ENCODE peak calls at places on chromosome 22, in seven cellular contexts. V is HFF-Myc, N is sigmoid colon, U is AG09309, Z is AG04450, C is astrocyte of the cerebellum, I is spleen. O is an unnamed sample.

GRCh38 chr22:27913162-27913741 is 5.8 kb downstream of the PITPNB start:
- DNase-seq in V (no peak), N (no peak), U (no peak), Z (no peak), C (no peak), I (no peak), O (peak; percentile 27)

GRCh38 chr22:46747646-46748045 is 9.6 kb upstream of the CERK start:
- DNase-seq in V (no peak), N (no peak), U (no peak), Z (no peak), C (no peak), I (no peak), O (no peak)

GRCh38 chr22:30609260-30610185 is 2.5 kb downstream of the TCN2 start:
- DNase-seq in V (peak; percentile 77), N (peak; percentile 87), U (peak; percentile 52), Z (peak; percentile 55), C (peak; percentile 37), I (no peak), O (peak; percentile 91)

GRCh38 chr22:24542641-24543040 is 12.3 kb downstream of the GUCD1 start:
- DNase-seq in V (no peak), N (no peak), U (no peak), Z (no peak), C (no peak), I (no peak), O (no peak)

GRCh38 chr22:33325232-33326004 is 267.2 kb upstream of the SYN3 start:
- DNase-seq in V (no peak), N (no peak), U (no peak), Z (no peak), C (no peak), I (no peak), O (peak; percentile 32)

GRCh38 chr22:43399338-43399979 is 12.4 kb upstream of the MPPED1 start:
- DNase-seq in V (no peak), N (no peak), U (no peak), Z (no peak), C (no peak), I (peak; percentile 59), O (no peak)

GRCh38 chr22:31757265-31757664 is 3.4 kb downstream of the DEPDC5 start:
- DNase-seq in V (no peak), N (no peak), U (no peak), Z (no peak), C (no peak), I (no peak), O (peak; percentile 40)

GRCh38 chr22:38413085-38414008 is 41.7 kb downstream of the KCNJ4 start:
- DNase-seq in V (no peak), N (peak; percentile 60), U (no peak), Z (no peak), C (no peak), I (peak; percentile 58), O (no peak)

GRCh38 chr22:24588370-24588755 is 4.5 kb downstream of the LRRC75B start:
- DNase-seq in V (no peak), N (peak; percentile 80), U (no peak), Z (no peak), C (no peak), I (no peak), O (no peak)

GRCh38 chr22:31394326-31394725 is 5.1 kb upstream of the DRG1 start:
- DNase-seq in V (no peak), N (no peak), U (no peak), Z (no peak), C (no peak), I (no peak), O (no peak)

GRCh38 chr22:37334859-37335818 is 52.8 kb downstream of the CYTH4 start:
- DNase-seq in V (no peak), N (no peak), U (no peak), Z (no peak), C (no peak), I (no peak), O (no peak)

GRCh38 chr22:25668437-25668836 is 73.6 kb upstream of the MYO18B start:
- DNase-seq in V (no peak), N (no peak), U (peak; percentile 46), Z (no peak), C (peak; percentile 79), I (no peak), O (peak; percentile 62)

GRCh38 chr22:48091656-48092223 is 1329.3 kb downstream of the TBC1D22A start:
- DNase-seq in V (no peak), N (no peak), U (no peak), Z (no peak), C (no peak), I (no peak), O (no peak)

GRCh38 chr22:26707581-26707980 is 50.2 kb downstream of the MIAT start:
- DNase-seq in V (no peak), N (no peak), U (no peak), Z (no peak), C (no peak), I (no peak), O (no peak)

GRCh38 chr22:26702906-26703830 is 45.8 kb downstream of the MIAT start:
- DNase-seq in V (no peak), N (no peak), U (no peak), Z (peak; percentile 24), C (peak; percentile 46), I (no peak), O (peak; percentile 87)

GRCh38 chr22:26709617-26710390 is 52.4 kb downstream of the MIAT start:
- DNase-seq in V (peak; percentile 19), N (no peak), U (no peak), Z (peak; percentile 30), C (no peak), I (no peak), O (peak; percentile 76)

GRCh38 chr22:26708256-26709009 is 51.0 kb downstream of the MIAT start:
- DNase-seq in V (no peak), N (no peak), U (no peak), Z (no peak), C (no peak), I (no peak), O (peak; percentile 63)

GRCh38 chr22:26707090-26707489 is 49.7 kb downstream of the MIAT start:
- DNase-seq in V (no peak), N (no peak), U (no peak), Z (no peak), C (no peak), I (no peak), O (no peak)
- H3K4me3 ChIP-seq in V (no peak overlapping the region), N (no peak overlapping the region), U (no peak overlapping the region), Z (no peak overlapping the region), C (no peak overlapping the region), I (no peak overlapping the region), O (no peak overlapping the region)

GRCh38 chr22:29308148-29308790 is 1.8 kb downstream of the GAS2L1 start:
- DNase-seq in V (no peak), N (peak; percentile 71), U (no peak), Z (no peak), C (no peak), I (no peak), O (no peak)

GRCh38 chr22:29310863-29311339 is 4.5 kb downstream of the GAS2L1 start:
- DNase-seq in V (peak; percentile 89), N (peak; percentile 98), U (peak; percentile 89), Z (peak; percentile 90), C (peak; percentile 96), I (peak; percentile 91), O (peak; percentile 99)

GRCh38 chr22:29310065-29310862 is 3.8 kb downstream of the GAS2L1 start:
- DNase-seq in V (no peak), N (peak; percentile 79), U (no peak), Z (no peak), C (no peak), I (no peak), O (no peak)

GRCh38 chr22:29308791-29309262 is 2.4 kb downstream of the GAS2L1 start:
- DNase-seq in V (no peak), N (peak; percentile 69), U (peak; percentile 18), Z (no peak), C (peak; percentile 73), I (no peak), O (peak; percentile 86)

DNA sequence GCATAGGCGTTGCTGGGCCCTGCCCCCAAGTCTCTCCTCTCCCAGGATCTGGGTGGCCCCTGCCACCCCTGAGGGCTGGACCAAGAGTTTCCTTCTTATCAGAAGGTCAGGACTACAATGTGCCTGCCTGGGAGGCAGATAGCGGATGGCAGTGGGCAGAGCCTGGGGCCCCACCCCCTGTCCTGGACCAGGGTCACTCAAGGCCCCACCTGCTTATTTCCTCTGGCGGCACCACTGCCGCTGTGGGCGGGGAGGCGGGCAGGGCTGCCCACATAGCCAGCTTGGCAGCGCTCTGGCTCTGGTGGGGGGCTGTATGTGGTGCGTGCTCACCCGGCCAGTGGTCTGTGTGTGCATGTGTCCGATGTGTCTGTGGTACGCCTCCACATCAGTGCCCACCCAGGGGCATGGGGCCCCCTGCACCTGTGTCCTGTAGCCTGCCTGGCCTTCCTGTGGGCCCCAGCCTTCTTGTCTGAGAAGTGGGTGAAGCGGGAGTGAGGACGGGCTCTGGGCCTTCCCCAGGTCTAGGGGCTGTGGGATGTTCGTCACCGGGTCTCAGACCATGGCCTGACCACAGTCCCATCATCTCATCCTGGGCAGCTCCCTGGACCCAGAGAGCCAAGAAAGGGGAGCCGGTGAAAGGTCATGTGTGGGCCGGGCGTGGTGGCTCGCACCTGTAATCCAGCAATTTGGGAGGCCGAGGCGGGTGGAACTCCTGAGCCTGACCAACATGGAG is 3.0 kb downstream of the GAS2L1 start:
- DNase-seq in V (no peak), N (peak; percentile 71), U (no peak), Z (no peak), C (no peak), I (peak; percentile 86), O (no peak)
- H3K4me3 ChIP-seq in V (peak overlapping the region; percentile 23), N (peak overlapping the region; percentile 81), U (peak overlapping the region; percentile 20), Z (no peak overlapping the region), C (peak overlapping the region; percentile 66), I (no peak overlapping the region), O (peak overlapping the region; percentile 22)

GRCh38 chr22:50184541-50185383 is 951 bp upstream of the TRABD start:
- DNase-seq in V (no peak), N (no peak), U (no peak), Z (no peak), C (no peak), I (peak; percentile 92), O (no peak)

GRCh38 chr22:50183141-50183971 is 2.4 kb upstream of the TRABD start:
- DNase-seq in V (no peak), N (no peak), U (no peak), Z (no peak), C (no peak), I (peak; percentile 80), O (no peak)

GRCh38 chr22:50182176-50183081 is 3.3 kb upstream of the TRABD start:
- DNase-seq in V (no peak), N (no peak), U (no peak), Z (no peak), C (no peak), I (peak; percentile 80), O (no peak)

GRCh38 chr22:50185384-50186087 is at the start of gene TRABD:
- DNase-seq in V (peak; percentile 51), N (peak; percentile 95), U (peak; percentile 38), Z (peak; percentile 56), C (peak; percentile 59), I (peak; percentile 96), O (peak; percentile 90)

GRCh38 chr22:50184004-50184461 is 1.7 kb upstream of the TRABD start:
- DNase-seq in V (no peak), N (peak; percentile 89), U (no peak), Z (no peak), C (no peak), I (peak; percentile 89), O (peak; percentile 69)
- H3K4me3 ChIP-seq in V (no peak overlapping the region), N (no peak overlapping the region), U (no peak overlapping the region), Z (no peak overlapping the region), C (no peak overlapping the region), I (peak overlapping the region; percentile 58), O (no peak overlapping the region)

DNA sequence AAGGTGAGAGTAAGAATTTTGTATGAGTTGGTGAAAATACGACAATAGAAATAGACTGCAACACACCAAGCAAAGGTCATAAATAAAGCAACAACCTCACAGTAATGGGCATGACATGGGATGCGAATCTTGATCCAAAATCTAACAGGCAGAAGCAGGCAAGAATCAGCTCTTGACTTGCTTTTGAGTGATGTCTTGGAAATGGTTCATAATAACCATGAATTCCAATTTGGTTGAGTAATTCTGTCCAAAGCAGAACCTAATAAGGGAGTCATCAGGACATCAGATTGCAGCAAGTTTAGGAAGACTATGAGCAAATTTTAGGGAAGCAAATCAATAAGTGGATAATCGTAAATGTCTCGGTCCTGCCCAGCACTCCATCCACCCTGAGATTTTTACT is 224.0 kb upstream of the ISX start:
- DNase-seq in V (no peak), N (no peak), U (no peak), Z (no peak), C (no peak), I (no peak), O (no peak)
- H3K4me3 ChIP-seq in V (no peak overlapping the region), N (no peak overlapping the region), U (no peak overlapping the region), Z (no peak overlapping the region), C (no peak overlapping the region), I (no peak overlapping the region), O (no peak overlapping the region)